ENCODE peak calls at places on chromosome 22, in nine cellular contexts. K, G, V, T, O, F, N, P and Q are unnamed samples.

GRCh38 chr22:25395915-25396314 is 168.6 kb upstream of the GRK3 start:
- DNase-seq in T (no peak), O (no peak), V (no peak), K (no peak), F (no peak), N (no peak), P (no peak), G (no peak), Q (no peak)

GRCh38 chr22:20239063-20239950 is 28.8 kb downstream of the RTN4R start:
- DNase-seq in P (no peak), V (no peak), K (no peak), O (no peak), T (peak), F (peak), G (no peak), N (no peak), Q (peak)

GRCh38 chr22:25110846-25111578 is 88.6 kb upstream of the CRYBB3 start:
- DNase-seq in P (peak), N (peak), F (peak), T (peak), G (peak), K (peak), V (peak), O (peak), Q (peak)

GRCh38 chr22:35593071-35593884 is 23.9 kb downstream of the MB start:
- DNase-seq in F (no peak), K (no peak), T (no peak), G (no peak), O (no peak), V (no peak), N (no peak), P (no peak), Q (no peak)

GRCh38 chr22:28829358-28830181 is 29.2 kb upstream of the XBP1 start:
- DNase-seq in K (peak), N (peak), V (peak), O (peak), P (peak), F (peak), T (peak), G (peak), Q (peak)

GRCh38 chr22:42172385-42173172 is 42.0 kb upstream of the CYP2D6 start:
- DNase-seq in P (peak), T (no peak), N (no peak), K (no peak), V (peak), F (no peak), O (no peak), G (no peak), Q (no peak)

GRCh38 chr22:42856179-42856864 is 751 bp downstream of the ARFGAP3 start:
- DNase-seq in N (peak), O (no peak), T (no peak), F (no peak), G (no peak), V (peak), P (peak), K (no peak), Q (no peak)

GRCh38 chr22:48960576-48960975 is 867.1 kb downstream of the BRD1 start:
- DNase-seq in N (no peak), K (no peak), F (no peak), P (no peak), V (no peak), G (no peak), T (no peak), O (no peak), Q (no peak)

GRCh38 chr22:38823637-38824036 is 20.2 kb downstream of the NPTXR start:
- DNase-seq in K (no peak), G (no peak), V (no peak), P (no peak), T (no peak), O (no peak), F (no peak), N (no peak), Q (no peak)

GRCh38 chr22:28112548-28113043 is 193.5 kb upstream of the PITPNB start:
- DNase-seq in N (peak), P (peak), O (no peak), F (no peak), T (peak), V (no peak), G (peak), K (peak), Q (no peak)

GRCh38 chr22:27462190-27462589 is 339.4 kb downstream of the MN1 start:
- DNase-seq in T (no peak), N (no peak), G (no peak), K (no peak), P (no peak), O (no peak), F (peak), V (no peak), Q (no peak)

GRCh38 chr22:48414662-48415061 is 1413.0 kb downstream of the BRD1 start:
- DNase-seq in O (no peak), P (no peak), K (no peak), N (no peak), F (no peak), V (no peak), T (no peak), G (no peak), Q (no peak)

GRCh38 chr22:48937032-48937639 is 890.5 kb downstream of the BRD1 start:
- DNase-seq in F (no peak), G (no peak), V (peak), P (no peak), K (no peak), O (peak), T (no peak), N (no peak), Q (no peak)

GRCh38 chr22:39256979-39257378 is 12.2 kb upstream of the PDGFB start:
- DNase-seq in N (no peak), P (no peak), K (no peak), T (no peak), O (no peak), V (no peak), G (no peak), F (no peak), Q (no peak)

GRCh38 chr22:35098921-35099320 is 33.0 kb downstream of the ISX start:
- DNase-seq in V (no peak), P (no peak), K (no peak), G (no peak), N (no peak), T (no peak), O (no peak), F (no peak), Q (no peak)

GRCh38 chr22:24994070-24994763 is 41.7 kb downstream of the KIAA1671 start:
- DNase-seq in K (no peak), V (peak), O (no peak), G (peak), N (peak), P (no peak), T (no peak), F (no peak), Q (no peak)

GRCh38 chr22:47116426-47117341 is 354.2 kb downstream of the TBC1D22A start:
- DNase-seq in O (no peak), K (no peak), V (no peak), N (no peak), G (no peak), F (peak), P (no peak), T (no peak), Q (no peak)

GRCh38 chr22:18066181-18066859 is 11.5 kb upstream of the PEX26 start:
- DNase-seq in O (no peak), P (peak), V (no peak), T (no peak), F (no peak), G (no peak), K (no peak), N (no peak), Q (no peak)

GRCh38 chr22:37249946-37250345 is 5.9 kb upstream of the RAC2 start:
- DNase-seq in P (peak), G (no peak), T (no peak), V (no peak), K (no peak), O (no peak), F (no peak), N (no peak), Q (no peak)

GRCh38 chr22:47606426-47606825 is 844.0 kb downstream of the TBC1D22A start:
- DNase-seq in N (no peak), T (no peak), K (no peak), V (no peak), F (peak), O (no peak), G (no peak), P (no peak), Q (no peak)

GRCh38 chr22:46377566-46378498 is 42.3 kb downstream of the TRMU start:
- DNase-seq in O (no peak), F (no peak), K (no peak), N (peak), V (peak), G (no peak), P (no peak), T (no peak), Q (no peak)

GRCh38 chr22:28247114-28247513 is 328.1 kb upstream of the PITPNB start:
- DNase-seq in P (no peak), K (no peak), O (no peak), N (no peak), V (no peak), T (no peak), G (no peak), F (no peak), Q (no peak)

GRCh38 chr22:30742291-30743256 is 47.9 kb downstream of the OSBP2 start:
- DNase-seq in F (no peak), P (no peak), T (no peak), G (peak), V (no peak), N (no peak), K (no peak), O (no peak), Q (no peak)

GRCh38 chr22:37735054-37735453 is 38.2 kb downstream of the TRIOBP start:
- DNase-seq in K (peak), O (no peak), V (peak), P (no peak), T (no peak), N (peak), F (no peak), G (no peak), Q (no peak)

GRCh38 chr22:35971418-35972119 is 57.1 kb downstream of the RBFOX2 start:
- DNase-seq in P (no peak), K (no peak), T (peak), G (no peak), O (peak), F (no peak), V (no peak), N (peak), Q (no peak)

GRCh38 chr22:42316988-42317387 is 46.5 kb upstream of the TCF20 start:
- DNase-seq in G (peak), P (peak), N (no peak), T (peak), F (peak), O (no peak), V (peak), K (no peak), Q (no peak)

GRCh38 chr22:17501679-17502285 is 61.5 kb upstream of the SLC25A18 start:
- DNase-seq in V (peak), K (peak), T (peak), N (peak), P (peak), G (peak), O (no peak), F (no peak), Q (peak)

GRCh38 chr22:29231971-29232959 is 26.6 kb downstream of the EMID1 start:
- DNase-seq in P (no peak), G (no peak), N (no peak), V (no peak), F (no peak), T (peak), K (no peak), O (no peak), Q (no peak)

GRCh38 chr22:37659066-37659896 is 758 bp downstream of the PDXP start:
- DNase-seq in P (peak), V (peak), K (no peak), T (no peak), G (no peak), O (peak), N (no peak), F (no peak), Q (no peak)

GRCh38 chr22:31646186-31647019 is 15.6 kb downstream of the PISD start:
- DNase-seq in O (no peak), K (no peak), V (no peak), N (no peak), G (peak), F (no peak), T (peak), P (peak), Q (peak)

GRCh38 chr22:35838849-35839646 is 121.4 kb downstream of the APOL5 start:
- DNase-seq in G (peak), O (no peak), P (peak), N (peak), T (peak), K (no peak), V (peak), F (no peak), Q (no peak)

GRCh38 chr22:46471901-46472721 is 65.3 kb downstream of the CELSR1 start:
- DNase-seq in G (peak), T (no peak), F (no peak), K (no peak), O (no peak), P (no peak), N (no peak), V (no peak), Q (no peak)

GRCh38 chr22:19086417-19086816 is 35.8 kb downstream of the DGCR2 start:
- DNase-seq in V (no peak), O (no peak), G (no peak), K (no peak), P (no peak), N (no peak), T (no peak), F (no peak), Q (no peak)

GRCh38 chr22:46456818-46457163 is 80.6 kb downstream of the CELSR1 start:
- DNase-seq in V (no peak), P (no peak), T (no peak), N (no peak), O (no peak), K (no peak), G (no peak), F (no peak), Q (no peak)

GRCh38 chr22:38424525-38425080 is 30.4 kb downstream of the KCNJ4 start:
- DNase-seq in G (no peak), N (no peak), K (no peak), P (peak), O (no peak), V (no peak), T (no peak), F (no peak), Q (no peak)

GRCh38 chr22:30238136-30238535 is 8.4 kb downstream of the LIF start:
- DNase-seq in P (no peak), F (no peak), N (no peak), K (no peak), T (no peak), V (no peak), O (no peak), G (no peak), Q (no peak)

DNA sequence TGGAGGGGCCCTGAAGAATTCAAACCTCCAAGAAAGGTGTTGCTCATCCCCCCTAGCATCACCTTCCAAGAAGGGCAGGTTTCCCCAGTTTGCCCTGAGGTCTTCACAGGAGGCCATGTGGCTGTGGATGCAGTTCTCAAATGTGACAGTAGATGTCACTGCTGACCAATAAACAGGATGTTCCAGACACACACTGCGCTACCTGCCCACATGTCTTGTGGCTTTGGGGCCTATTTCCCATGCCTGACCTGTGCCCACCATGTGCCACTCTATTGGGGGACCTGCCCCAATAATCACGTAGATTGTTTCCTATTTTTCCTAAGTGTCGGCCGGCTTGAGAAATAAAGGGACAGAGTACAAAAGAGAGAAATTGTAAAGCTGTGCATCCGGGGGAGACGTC is 4.5 kb downstream of the GSTT2 start:
- DNase-seq in N (peak), K (no peak), V (no peak), G (no peak), P (peak), T (peak), O (no peak), F (no peak), Q (peak)
- TF ChIP-seq CTCF in N (peak), K (peak), V (peak), G (peak), P (peak), T (peak), O (no peak), F (no peak), Q (peak)

GRCh38 chr22:50401907-50402306 is 58.8 kb downstream of the PPP6R2 start:
- DNase-seq in V (no peak), F (no peak), P (no peak), N (no peak), O (no peak), K (no peak), G (no peak), T (no peak), Q (no peak)

GRCh38 chr22:50398698-50399648 is 55.8 kb downstream of the PPP6R2 start:
- DNase-seq in N (no peak), K (no peak), G (no peak), T (no peak), O (no peak), P (no peak), V (no peak), F (no peak), Q (no peak)

GRCh38 chr22:50400931-50401330 is 57.8 kb downstream of the PPP6R2 start:
- DNase-seq in G (no peak), N (no peak), F (no peak), P (no peak), V (no peak), O (no peak), K (no peak), T (no peak), Q (no peak)

GRCh38 chr22:50400406-50400805 is 57.3 kb downstream of the PPP6R2 start:
- DNase-seq in G (no peak), K (no peak), N (no peak), O (no peak), F (no peak), T (no peak), V (no peak), P (no peak), Q (no peak)

GRCh38 chr22:50399751-50400331 is 56.7 kb downstream of the PPP6R2 start:
- DNase-seq in V (peak), F (no peak), G (no peak), O (no peak), T (peak), K (peak), P (peak), N (peak), Q (peak)
- TF ChIP-seq CTCF in V (peak), F (peak), G (peak), O (peak), T (peak), K (no peak), P (peak), N (peak), Q (peak)

DNA sequence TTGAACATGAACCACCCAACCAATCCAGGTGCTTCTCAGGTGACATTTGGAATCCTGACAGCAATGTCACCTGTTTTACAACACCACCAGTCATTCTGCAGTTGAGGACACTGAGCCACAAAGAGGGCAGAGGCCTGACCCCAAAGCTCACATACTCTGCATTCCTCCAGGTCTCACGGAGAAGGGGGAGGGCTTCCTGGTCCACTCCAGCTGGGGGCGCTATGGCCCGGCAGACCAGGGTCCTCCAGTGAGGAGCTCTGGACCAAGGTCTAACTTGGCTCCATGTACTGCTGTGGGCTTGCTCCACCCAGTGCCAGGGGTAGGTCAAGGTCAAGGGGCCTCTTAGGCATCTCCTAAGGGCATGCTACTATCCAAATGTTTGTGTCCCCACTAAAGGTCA is 1.5 kb upstream of the PNPLA3 start:
- DNase-seq in K (no peak), G (no peak), P (no peak), V (no peak), O (no peak), F (no peak), N (no peak), T (no peak), Q (no peak)
- TF ChIP-seq CTCF in K (peak), G (no peak), P (no peak), V (no peak), O (no peak), F (no peak), N (peak), T (peak), Q (no peak)

DNA sequence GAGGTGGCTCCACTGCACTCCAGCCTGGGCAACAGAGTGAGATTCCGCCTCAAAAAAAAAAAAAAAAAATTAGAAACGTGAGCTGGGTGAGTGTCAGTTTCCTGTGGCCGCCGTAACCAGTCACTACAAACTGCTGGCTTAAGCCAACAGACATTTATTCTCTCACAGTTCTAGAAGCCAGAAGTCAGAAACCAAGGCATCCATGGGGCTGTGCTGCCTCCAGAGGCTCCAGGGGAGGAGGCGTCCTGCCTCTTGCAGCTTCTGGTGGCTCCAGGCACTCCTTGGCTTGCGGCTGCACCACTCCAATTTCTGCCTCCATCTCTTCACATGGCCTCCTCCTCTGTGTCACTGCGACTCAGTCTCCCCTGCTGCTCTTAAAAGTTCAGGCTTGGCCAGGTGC is 11.1 kb upstream of the KIAA0930 start:
- DNase-seq in K (no peak), T (no peak), G (no peak), N (no peak), P (no peak), V (no peak), O (no peak), F (no peak), Q (no peak)
- TF ChIP-seq CTCF in K (no peak), T (no peak), G (peak), N (no peak), P (no peak), V (no peak), O (no peak), F (no peak), Q (no peak)